ENCODE peak calls at places on chromosomes 16 and 17, in eight cellular contexts. Z is neural crest cell, N is BJ, G is HCT116, F is hippocampal formation, H is CMK, E is RCC 7860, X is body of pancreas. B is an unnamed sample.
A peak's percentile ranks its signal among the peaks of the same experiment; 100 is the strongest.

GRCh38 chr17:81092518-81093095 is 57.7 kb downstream of the BAIAP2 start:
- DNase-seq in Z (no peak), N (no peak), G (no peak), F (no peak), H (no peak), E (no peak), X (no peak), B (no peak)

GRCh38 chr16:2238396-2239230 is 2.4 kb downstream of the DNASE1L2 start:
- DNase-seq in Z (no peak), N (no peak), G (no peak), F (no peak), H (no peak), E (no peak), X (no peak), B (no peak)

GRCh38 chr17:3539881-3540540 is 17.6 kb downstream of the TRPV3 start:
- DNase-seq in Z (no peak), N (no peak), G (no peak), F (no peak), H (peak; percentile 22), E (no peak), X (no peak), B (no peak)

GRCh38 chr16:89256651-89257254 is 39.2 kb downstream of the ZNF778 start:
- DNase-seq in Z (no peak), N (no peak), G (no peak), F (no peak), H (no peak), E (peak; percentile 20), X (no peak), B (no peak)

GRCh38 chr17:42133461-42134041 is 10.9 kb downstream of the HSPB9 start:
- DNase-seq in Z (no peak), N (no peak), G (no peak), F (no peak), H (no peak), E (peak; percentile 27), X (peak; percentile 49), B (no peak)

GRCh38 chr16:31718998-31719397 is 154.6 kb upstream of the ZNF267 start:
- DNase-seq in Z (no peak), N (no peak), G (no peak), F (no peak), H (no peak), E (no peak), X (no peak), B (no peak)

GRCh38 chr17:55576237-55576998 is 65.2 kb upstream of the SMIM36 start:
- DNase-seq in Z (no peak), N (peak; percentile 39), G (peak; percentile 15), F (no peak), H (no peak), E (peak; percentile 31), X (no peak), B (peak; percentile 44)

GRCh38 chr17:81335388-81336157 is 40.5 kb upstream of the SLC38A10 start:
- DNase-seq in Z (no peak), N (no peak), G (no peak), F (no peak), H (no peak), E (no peak), X (no peak), B (no peak)

GRCh38 chr17:57767561-57767960 is 22.5 kb upstream of the CCDC182 start:
- DNase-seq in Z (no peak), N (no peak), G (no peak), F (no peak), H (no peak), E (no peak), X (no peak), B (no peak)

GRCh38 chr16:67530013-67530939 is 1.6 kb downstream of the RIPOR1 start:
- DNase-seq in Z (no peak), N (peak; percentile 23), G (no peak), F (peak; percentile 42), H (no peak), E (peak; percentile 70), X (peak; percentile 68), B (peak; percentile 44)

GRCh38 chr17:4545217-4545951 is 9.8 kb downstream of the MYBBP1A start:
- DNase-seq in Z (no peak), N (no peak), G (no peak), F (no peak), H (no peak), E (no peak), X (no peak), B (no peak)

GRCh38 chr16:27639588-27640276 is 89.8 kb downstream of the KATNIP start:
- DNase-seq in Z (peak; percentile 31), N (no peak), G (peak; percentile 21), F (peak; percentile 4), H (peak; percentile 49), E (peak; percentile 38), X (no peak), B (no peak)

GRCh38 chr16:29147710-29148425 is 163.0 kb downstream of the LAT start:
- DNase-seq in Z (no peak), N (no peak), G (no peak), F (no peak), H (no peak), E (no peak), X (no peak), B (no peak)

GRCh38 chr16:86231321-86231995 is 278.9 kb upstream of the FOXF1 start:
- DNase-seq in Z (no peak), N (no peak), G (no peak), F (no peak), H (no peak), E (no peak), X (peak; percentile 6), B (no peak)